ENCODE peak calls at places on chromosomes 4 and X, in eight cellular contexts. W, X, T, M, N, K, C and R are unnamed samples.

GRCh38 chrX:47628980-47629379 is 750 bp downstream of the CFP start:
- DNase-seq in W (no peak), M (peak; percentile 71), K (no peak), N (no peak), T (no peak), C (no peak), X (no peak), R (no peak)

GRCh38 chr4:21862917-21863316 is 85.7 kb downstream of the KCNIP4 start:
- DNase-seq in X (no peak), M (no peak), N (no peak), K (no peak), C (no peak), W (no peak), T (no peak), R (no peak)

GRCh38 chrX:109629310-109629709 is 4.3 kb upstream of the KCNE5 start:
- DNase-seq in X (peak; percentile 56), C (no peak), T (no peak), K (no peak), M (no peak), W (no peak), N (no peak), R (no peak)

GRCh38 chrX:23901065-23901464 is 6.7 kb downstream of the APOO start:
- DNase-seq in N (peak; percentile 84), K (peak; percentile 17), W (no peak), M (no peak), X (peak; percentile 88), C (no peak), T (no peak), R (peak; percentile 71)

GRCh38 chr4:141467225-141467624 is 169.2 kb upstream of the IL15 start:
- DNase-seq in C (no peak), T (no peak), K (no peak), N (no peak), X (no peak), W (no peak), M (no peak), R (no peak)

GRCh38 chrX:100264200-100264599 is 145.9 kb downstream of the PCDH19 start:
- DNase-seq in K (no peak), N (no peak), C (no peak), M (no peak), X (no peak), W (no peak), T (no peak), R (no peak)

GRCh38 chr4:15586046-15586445 is 69.1 kb downstream of the FBXL5 start:
- DNase-seq in C (no peak), N (no peak), X (no peak), W (no peak), T (no peak), M (no peak), K (peak; percentile 29), R (peak; percentile 5)

GRCh38 chrX:18119856-18120255 is 100.8 kb downstream of the BEND2 start:
- DNase-seq in X (no peak), N (no peak), M (peak; percentile 38), K (no peak), T (no peak), W (no peak), C (no peak), R (no peak)

GRCh38 chr4:182937268-182938208 is 20.4 kb upstream of the DCTD start:
- DNase-seq in T (no peak), N (peak; percentile 55), X (no peak), C (no peak), K (no peak), M (no peak), W (no peak), R (no peak)

GRCh38 chr4:168645933-168646768 is 149.3 kb downstream of the PALLD start:
- DNase-seq in M (no peak), X (no peak), K (no peak), N (no peak), T (no peak), W (no peak), C (no peak), R (no peak)

GRCh38 chr4:3437998-3438846 is 3.5 kb upstream of the HGFAC start:
- DNase-seq in K (no peak), M (no peak), T (no peak), X (no peak), W (no peak), N (no peak), C (no peak), R (no peak)

GRCh38 chrX:108091878-108092291 is 307 bp downstream of the ATG4A start:
- DNase-seq in T (peak; percentile 33), X (no peak), M (no peak), C (no peak), K (no peak), W (no peak), N (no peak), R (no peak)

GRCh38 chr4:155679343-155679742 is 12.7 kb downstream of the GUCY1A1 start:
- DNase-seq in T (no peak), W (peak; percentile 82), X (peak; percentile 60), M (no peak), N (peak; percentile 38), C (no peak), K (no peak), R (no peak)

GRCh38 chrX:145817666-145818521 is at the start of gene SLITRK2:
- DNase-seq in K (no peak), C (no peak), T (no peak), X (no peak), M (peak; percentile 75), N (no peak), W (no peak), R (no peak)

GRCh38 chrX:8726031-8726652 is 5.8 kb downstream of the ANOS1 start:
- DNase-seq in N (no peak), M (peak; percentile 57), C (no peak), W (no peak), K (no peak), X (no peak), T (no peak), R (no peak)

GRCh38 chr4:153759407-153760226 is at the start of gene RNF175:
- DNase-seq in T (no peak), X (no peak), C (no peak), K (no peak), N (no peak), M (peak; percentile 80), W (no peak), R (no peak)

GRCh38 chr4:165328101-165328425 is 594 bp downstream of the MSMO1 start:
- DNase-seq in M (no peak), X (no peak), K (no peak), N (no peak), C (no peak), T (no peak), W (no peak), R (no peak)

GRCh38 chrX:45295587-45295986 is 94.9 kb upstream of the DIPK2B start:
- DNase-seq in T (no peak), W (no peak), M (no peak), X (peak; percentile 11), K (no peak), C (no peak), N (peak; percentile 36), R (peak; percentile 60)

GRCh38 chrX:134908235-134908834 is 82.5 kb upstream of the SMIM10 start:
- DNase-seq in M (no peak), W (no peak), T (no peak), X (peak; percentile 70), C (no peak), K (peak; percentile 26), N (peak; percentile 65), R (peak; percentile 26)

GRCh38 chrX:101230636-101231035 is 11.1 kb downstream of the DRP2 start:
- DNase-seq in W (no peak), X (no peak), C (no peak), N (peak; percentile 51), K (no peak), T (no peak), M (no peak), R (peak; percentile 55)

GRCh38 chrX:102085706-102086105 is 39.8 kb upstream of the TCEAL2 start:
- DNase-seq in C (no peak), K (no peak), X (no peak), M (no peak), W (no peak), N (no peak), T (no peak), R (no peak)